ENCODE peak calls at places on chromosomes 5 and 9, in six cellular contexts. One of them, this sample, is unnamed.

GRCh38 chr9:114372971-114373591 is 14.7 kb downstream of the AKNA start:
- DNase-seq in HCEC 1CT: no peak
- DNase-seq in hippocampal formation: no peak
- DNase-seq in stimulated activated CD8-positive, alpha-beta memory T cell treated with anti-CD3 and anti-CD28 coated beads, Interleukin-4, amount 100 ng/mL, for 48 hours: peak
- DNase-seq in fibroblast of villous mesenchyme: no peak
- DNase-seq in Karpas-422: peak
- DNase-seq in this sample: peak

GRCh38 chr9:93904649-93905472 is 50.3 kb downstream of the BARX1 start:
- DNase-seq in HCEC 1CT: no peak
- DNase-seq in hippocampal formation: no peak
- DNase-seq in stimulated activated CD8-positive, alpha-beta memory T cell treated with anti-CD3 and anti-CD28 coated beads, Interleukin-4, amount 100 ng/mL, for 48 hours: no peak
- DNase-seq in fibroblast of villous mesenchyme: no peak
- DNase-seq in Karpas-422: no peak
- DNase-seq in this sample: no peak

GRCh38 chr5:158451203-158451982 is 592.4 kb upstream of the CLINT1 start:
- DNase-seq in HCEC 1CT: peak
- DNase-seq in hippocampal formation: no peak
- DNase-seq in stimulated activated CD8-positive, alpha-beta memory T cell treated with anti-CD3 and anti-CD28 coated beads, Interleukin-4, amount 100 ng/mL, for 48 hours: no peak
- DNase-seq in fibroblast of villous mesenchyme: peak
- DNase-seq in Karpas-422: peak
- DNase-seq in this sample: no peak

GRCh38 chr5:75465480-75465879 is 45.9 kb downstream of the CERT1 start:
- DNase-seq in HCEC 1CT: no peak
- DNase-seq in hippocampal formation: no peak
- DNase-seq in stimulated activated CD8-positive, alpha-beta memory T cell treated with anti-CD3 and anti-CD28 coated beads, Interleukin-4, amount 100 ng/mL, for 48 hours: no peak
- DNase-seq in fibroblast of villous mesenchyme: no peak
- DNase-seq in Karpas-422: no peak
- DNase-seq in this sample: no peak

GRCh38 chr9:85208666-85209065 is 533.1 kb downstream of the AGTPBP1 start:
- DNase-seq in HCEC 1CT: no peak
- DNase-seq in hippocampal formation: no peak
- DNase-seq in stimulated activated CD8-positive, alpha-beta memory T cell treated with anti-CD3 and anti-CD28 coated beads, Interleukin-4, amount 100 ng/mL, for 48 hours: no peak
- DNase-seq in fibroblast of villous mesenchyme: no peak
- DNase-seq in Karpas-422: no peak
- DNase-seq in this sample: no peak

GRCh38 chr5:21806943-21807342 is 1046.2 kb downstream of the CDH12 start:
- DNase-seq in HCEC 1CT: peak
- DNase-seq in hippocampal formation: no peak
- DNase-seq in stimulated activated CD8-positive, alpha-beta memory T cell treated with anti-CD3 and anti-CD28 coated beads, Interleukin-4, amount 100 ng/mL, for 48 hours: no peak
- DNase-seq in fibroblast of villous mesenchyme: no peak
- DNase-seq in Karpas-422: no peak
- DNase-seq in this sample: no peak

GRCh38 chr5:135533794-135534193 is 2.0 kb downstream of the NEUROG1 start:
- DNase-seq in HCEC 1CT: no peak
- DNase-seq in hippocampal formation: no peak
- DNase-seq in stimulated activated CD8-positive, alpha-beta memory T cell treated with anti-CD3 and anti-CD28 coated beads, Interleukin-4, amount 100 ng/mL, for 48 hours: no peak
- DNase-seq in fibroblast of villous mesenchyme: no peak
- DNase-seq in Karpas-422: no peak
- DNase-seq in this sample: no peak

GRCh38 chr5:178206166-178207101 is 2.1 kb downstream of the HNRNPAB start:
- DNase-seq in HCEC 1CT: peak
- DNase-seq in hippocampal formation: no peak
- DNase-seq in stimulated activated CD8-positive, alpha-beta memory T cell treated with anti-CD3 and anti-CD28 coated beads, Interleukin-4, amount 100 ng/mL, for 48 hours: no peak
- DNase-seq in fibroblast of villous mesenchyme: peak
- DNase-seq in Karpas-422: no peak
- DNase-seq in this sample: no peak

GRCh38 chr5:75885849-75886596 is 168.8 kb upstream of the POC5 start:
- DNase-seq in HCEC 1CT: no peak
- DNase-seq in hippocampal formation: no peak
- DNase-seq in stimulated activated CD8-positive, alpha-beta memory T cell treated with anti-CD3 and anti-CD28 coated beads, Interleukin-4, amount 100 ng/mL, for 48 hours: no peak
- DNase-seq in fibroblast of villous mesenchyme: no peak
- DNase-seq in Karpas-422: peak
- DNase-seq in this sample: no peak

GRCh38 chr9:121902483-121903135 is 190.5 kb downstream of the TTLL11 start:
- DNase-seq in HCEC 1CT: no peak
- DNase-seq in hippocampal formation: no peak
- DNase-seq in stimulated activated CD8-positive, alpha-beta memory T cell treated with anti-CD3 and anti-CD28 coated beads, Interleukin-4, amount 100 ng/mL, for 48 hours: no peak
- DNase-seq in fibroblast of villous mesenchyme: peak
- DNase-seq in Karpas-422: no peak
- DNase-seq in this sample: no peak

GRCh38 chr5:138932171-138932810 is 57.2 kb upstream of the LRRTM2 start:
- DNase-seq in HCEC 1CT: no peak
- DNase-seq in hippocampal formation: no peak
- DNase-seq in stimulated activated CD8-positive, alpha-beta memory T cell treated with anti-CD3 and anti-CD28 coated beads, Interleukin-4, amount 100 ng/mL, for 48 hours: no peak
- DNase-seq in fibroblast of villous mesenchyme: no peak
- DNase-seq in Karpas-422: no peak
- DNase-seq in this sample: no peak

GRCh38 chr5:8650197-8650596 is 781.2 kb downstream of the MTRR start:
- DNase-seq in HCEC 1CT: no peak
- DNase-seq in hippocampal formation: no peak
- DNase-seq in stimulated activated CD8-positive, alpha-beta memory T cell treated with anti-CD3 and anti-CD28 coated beads, Interleukin-4, amount 100 ng/mL, for 48 hours: no peak
- DNase-seq in fibroblast of villous mesenchyme: no peak
- DNase-seq in Karpas-422: peak
- DNase-seq in this sample: no peak

GRCh38 chr9:26341545-26341944 is 551.1 kb downstream of the CAAP1 start:
- DNase-seq in HCEC 1CT: no peak
- DNase-seq in hippocampal formation: no peak
- DNase-seq in stimulated activated CD8-positive, alpha-beta memory T cell treated with anti-CD3 and anti-CD28 coated beads, Interleukin-4, amount 100 ng/mL, for 48 hours: no peak
- DNase-seq in fibroblast of villous mesenchyme: no peak
- DNase-seq in Karpas-422: no peak
- DNase-seq in this sample: no peak

GRCh38 chr9:130537346-130538050 is 41.9 kb upstream of the FUBP3 start:
- DNase-seq in HCEC 1CT: no peak
- DNase-seq in hippocampal formation: no peak
- DNase-seq in stimulated activated CD8-positive, alpha-beta memory T cell treated with anti-CD3 and anti-CD28 coated beads, Interleukin-4, amount 100 ng/mL, for 48 hours: no peak
- DNase-seq in fibroblast of villous mesenchyme: no peak
- DNase-seq in Karpas-422: no peak
- DNase-seq in this sample: no peak

GRCh38 chr5:103424453-103425205 is 138.0 kb downstream of the NUDT12 start:
- DNase-seq in HCEC 1CT: peak
- DNase-seq in hippocampal formation: no peak
- DNase-seq in stimulated activated CD8-positive, alpha-beta memory T cell treated with anti-CD3 and anti-CD28 coated beads, Interleukin-4, amount 100 ng/mL, for 48 hours: no peak
- DNase-seq in fibroblast of villous mesenchyme: peak
- DNase-seq in Karpas-422: no peak
- DNase-seq in this sample: no peak

GRCh38 chr5:73444499-73445432 is 3.8 kb downstream of the FOXD1 start:
- DNase-seq in HCEC 1CT: no peak
- DNase-seq in hippocampal formation: no peak
- DNase-seq in stimulated activated CD8-positive, alpha-beta memory T cell treated with anti-CD3 and anti-CD28 coated beads, Interleukin-4, amount 100 ng/mL, for 48 hours: no peak
- DNase-seq in fibroblast of villous mesenchyme: no peak
- DNase-seq in Karpas-422: no peak
- DNase-seq in this sample: no peak

GRCh38 chr9:36023260-36024048 is 13.3 kb upstream of the RECK start:
- DNase-seq in HCEC 1CT: peak
- DNase-seq in hippocampal formation: peak
- DNase-seq in stimulated activated CD8-positive, alpha-beta memory T cell treated with anti-CD3 and anti-CD28 coated beads, Interleukin-4, amount 100 ng/mL, for 48 hours: peak
- DNase-seq in fibroblast of villous mesenchyme: peak
- DNase-seq in Karpas-422: peak
- DNase-seq in this sample: peak

GRCh38 chr5:177364159-177364962 is 6.6 kb downstream of the RGS14 start:
- DNase-seq in HCEC 1CT: no peak
- DNase-seq in hippocampal formation: no peak
- DNase-seq in stimulated activated CD8-positive, alpha-beta memory T cell treated with anti-CD3 and anti-CD28 coated beads, Interleukin-4, amount 100 ng/mL, for 48 hours: peak
- DNase-seq in fibroblast of villous mesenchyme: no peak
- DNase-seq in Karpas-422: no peak
- DNase-seq in this sample: no peak

GRCh38 chr9:5549671-5550650 is 39.6 kb downstream of the PDCD1LG2 start:
- DNase-seq in HCEC 1CT: peak
- DNase-seq in hippocampal formation: no peak
- DNase-seq in stimulated activated CD8-positive, alpha-beta memory T cell treated with anti-CD3 and anti-CD28 coated beads, Interleukin-4, amount 100 ng/mL, for 48 hours: no peak
- DNase-seq in fibroblast of villous mesenchyme: no peak
- DNase-seq in Karpas-422: no peak
- DNase-seq in this sample: no peak

GRCh38 chr5:176653401-176653800 is 6.1 kb downstream of the TSPAN17 start:
- DNase-seq in HCEC 1CT: no peak
- DNase-seq in hippocampal formation: no peak
- DNase-seq in stimulated activated CD8-positive, alpha-beta memory T cell treated with anti-CD3 and anti-CD28 coated beads, Interleukin-4, amount 100 ng/mL, for 48 hours: peak
- DNase-seq in fibroblast of villous mesenchyme: no peak
- DNase-seq in Karpas-422: no peak
- DNase-seq in this sample: no peak

GRCh38 chr9:79471577-79472543 is 99.9 kb upstream of the TLE4 start:
- DNase-seq in HCEC 1CT: peak
- DNase-seq in hippocampal formation: peak
- DNase-seq in stimulated activated CD8-positive, alpha-beta memory T cell treated with anti-CD3 and anti-CD28 coated beads, Interleukin-4, amount 100 ng/mL, for 48 hours: peak
- DNase-seq in fibroblast of villous mesenchyme: peak
- DNase-seq in Karpas-422: peak
- DNase-seq in this sample: no peak

GRCh38 chr5:3312299-3312698 is 283.3 kb upstream of the IRX1 start:
- DNase-seq in HCEC 1CT: no peak
- DNase-seq in hippocampal formation: no peak
- DNase-seq in stimulated activated CD8-positive, alpha-beta memory T cell treated with anti-CD3 and anti-CD28 coated beads, Interleukin-4, amount 100 ng/mL, for 48 hours: no peak
- DNase-seq in fibroblast of villous mesenchyme: no peak
- DNase-seq in Karpas-422: no peak
- DNase-seq in this sample: no peak

GRCh38 chr5:32506251-32506661 is 61.7 kb upstream of the ZFR start:
- DNase-seq in HCEC 1CT: peak
- DNase-seq in hippocampal formation: peak
- DNase-seq in stimulated activated CD8-positive, alpha-beta memory T cell treated with anti-CD3 and anti-CD28 coated beads, Interleukin-4, amount 100 ng/mL, for 48 hours: no peak
- DNase-seq in fibroblast of villous mesenchyme: no peak
- DNase-seq in Karpas-422: no peak
- DNase-seq in this sample: no peak

GRCh38 chr5:100464418-100464817 is 70.8 kb upstream of the FAM174A start:
- DNase-seq in HCEC 1CT: peak
- DNase-seq in hippocampal formation: no peak
- DNase-seq in stimulated activated CD8-positive, alpha-beta memory T cell treated with anti-CD3 and anti-CD28 coated beads, Interleukin-4, amount 100 ng/mL, for 48 hours: no peak
- DNase-seq in fibroblast of villous mesenchyme: peak
- DNase-seq in Karpas-422: no peak
- DNase-seq in this sample: no peak

GRCh38 chr5:14487101-14487895 is 94.3 kb upstream of the OTULINL start:
- DNase-seq in HCEC 1CT: no peak
- DNase-seq in hippocampal formation: no peak
- DNase-seq in stimulated activated CD8-positive, alpha-beta memory T cell treated with anti-CD3 and anti-CD28 coated beads, Interleukin-4, amount 100 ng/mL, for 48 hours: no peak
- DNase-seq in fibroblast of villous mesenchyme: no peak
- DNase-seq in Karpas-422: no peak
- DNase-seq in this sample: no peak

GRCh38 chr9:134910146-134910545 is 7.6 kb downstream of the FCN1 start:
- DNase-seq in HCEC 1CT: no peak
- DNase-seq in hippocampal formation: no peak
- DNase-seq in stimulated activated CD8-positive, alpha-beta memory T cell treated with anti-CD3 and anti-CD28 coated beads, Interleukin-4, amount 100 ng/mL, for 48 hours: no peak
- DNase-seq in fibroblast of villous mesenchyme: no peak
- DNase-seq in Karpas-422: no peak
- DNase-seq in this sample: no peak

GRCh38 chr9:112091805-112092204 is 83.3 kb downstream of the SUSD1 start:
- DNase-seq in HCEC 1CT: peak
- DNase-seq in hippocampal formation: peak
- DNase-seq in stimulated activated CD8-positive, alpha-beta memory T cell treated with anti-CD3 and anti-CD28 coated beads, Interleukin-4, amount 100 ng/mL, for 48 hours: no peak
- DNase-seq in fibroblast of villous mesenchyme: peak
- DNase-seq in Karpas-422: no peak
- DNase-seq in this sample: no peak

GRCh38 chr5:103589416-103590175 is 27.0 kb upstream of the NUDT12 start:
- DNase-seq in HCEC 1CT: peak
- DNase-seq in hippocampal formation: no peak
- DNase-seq in stimulated activated CD8-positive, alpha-beta memory T cell treated with anti-CD3 and anti-CD28 coated beads, Interleukin-4, amount 100 ng/mL, for 48 hours: no peak
- DNase-seq in fibroblast of villous mesenchyme: peak
- DNase-seq in Karpas-422: no peak
- DNase-seq in this sample: no peak

GRCh38 chr5:88000877-88001276 is 267.8 kb downstream of the TMEM161B start:
- DNase-seq in HCEC 1CT: no peak
- DNase-seq in hippocampal formation: no peak
- DNase-seq in stimulated activated CD8-positive, alpha-beta memory T cell treated with anti-CD3 and anti-CD28 coated beads, Interleukin-4, amount 100 ng/mL, for 48 hours: no peak
- DNase-seq in fibroblast of villous mesenchyme: no peak
- DNase-seq in Karpas-422: peak
- DNase-seq in this sample: no peak

GRCh38 chr9:111456536-111456935 is 27.6 kb downstream of the ECPAS start:
- DNase-seq in HCEC 1CT: peak
- DNase-seq in hippocampal formation: no peak
- DNase-seq in stimulated activated CD8-positive, alpha-beta memory T cell treated with anti-CD3 and anti-CD28 coated beads, Interleukin-4, amount 100 ng/mL, for 48 hours: no peak
- DNase-seq in fibroblast of villous mesenchyme: peak
- DNase-seq in Karpas-422: no peak
- DNase-seq in this sample: no peak

This sample was measured in stimulated activated CD4-positive, alpha-beta T cell treated with anti-CD3 and anti-CD28 coated beads, Interleukin-15, amount 100 ng/mL, for 1 hour.